ENCODE peak calls at places on chromosomes 12 and 14, in six cellular contexts. L, C, O, U, A and M are unnamed samples.

GRCh38 chr12:89756638-89757321 is 48.1 kb upstream of the ATP2B1 start:
- DNase-seq in A (peak), L (no peak), O (no peak), C (peak), U (peak), M (no peak)

GRCh38 chr12:95200128-95200973 is 16.9 kb downstream of the FGD6 start:
- DNase-seq in A (no peak), L (no peak), U (peak), O (no peak), C (no peak), M (no peak)

GRCh38 chr14:87494010-87494409 is 499.0 kb downstream of the GALC start:
- DNase-seq in C (no peak), L (no peak), U (no peak), O (no peak), A (no peak), M (no peak)

GRCh38 chr14:80567905-80568512 is 356.7 kb upstream of the DIO2 start:
- DNase-seq in C (no peak), A (no peak), L (no peak), O (no peak), U (peak), M (no peak)

GRCh38 chr14:51962678-51963077 is 26.7 kb upstream of the RTRAF start:
- DNase-seq in C (no peak), U (no peak), A (no peak), O (no peak), L (no peak), M (no peak)

GRCh38 chr14:80638620-80639215 is 302.8 kb downstream of the CEP128 start:
- DNase-seq in L (no peak), C (no peak), U (peak), O (no peak), A (no peak), M (no peak)

GRCh38 chr14:75063013-75063412 is 811 bp downstream of the ACYP1 start:
- DNase-seq in L (no peak), C (no peak), O (no peak), A (peak), U (no peak), M (no peak)

GRCh38 chr12:132506730-132507538 is 17.0 kb downstream of the FBRSL1 start:
- DNase-seq in C (peak), A (peak), O (no peak), U (peak), L (peak), M (no peak)

GRCh38 chr14:64951291-64951690 is 8.7 kb upstream of the GPX2 start:
- DNase-seq in A (no peak), U (no peak), L (no peak), C (no peak), O (no peak), M (no peak)

GRCh38 chr14:80954771-80955299 is 586 bp upstream of the TSHR start:
- DNase-seq in U (peak), A (peak), O (peak), L (peak), C (peak), M (peak)

GRCh38 chr12:109737111-109737510 is 23.5 kb downstream of the FAM222A start:
- DNase-seq in U (no peak), L (no peak), C (no peak), O (no peak), A (no peak), M (no peak)

GRCh38 chr12:6613015-6613775 is 6.0 kb upstream of the CHD4 start:
- DNase-seq in A (peak), L (no peak), O (peak), C (peak), U (peak), M (peak)

GRCh38 chr12:69324797-69325466 is 23.2 kb upstream of the LYZ start:
- DNase-seq in O (no peak), A (no peak), C (peak), L (no peak), U (no peak), M (no peak)

GRCh38 chr14:69443296-69443805 is 41.2 kb upstream of the PLEKHD1 start:
- DNase-seq in U (no peak), A (no peak), O (no peak), L (no peak), C (no peak), M (no peak)